ENCODE peak calls at places on chromosomes 4 and X, in eight cellular contexts. Y is glutamatergic neuron, O is endothelial cell, J is MM.1S, Z is neural crest cell, C is A549, B is neural progenitor cell, T is MCF 10A. V is an unnamed sample.

GRCh38 chrX:38172596-38172995 is 48.1 kb downstream of the SRPX start:
- DNase-seq in O (no peak), C (no peak), Y (peak), Z (no peak), T (peak), J (no peak), B (no peak), V (no peak)

GRCh38 chr4:177267911-177268310 is 41.8 kb upstream of the NEIL3 start:
- DNase-seq in Y (no peak), C (no peak), J (no peak), O (no peak), Z (no peak), B (no peak), T (no peak), V (no peak)

GRCh38 chr4:140092094-140092820 is 61.7 kb downstream of the MAML3 start:
- DNase-seq in J (no peak), Y (peak), B (peak), C (no peak), Z (no peak), O (peak), T (peak), V (no peak)

GRCh38 chr4:182562350-182562749 is 319.1 kb downstream of the TENM3 start:
- DNase-seq in J (no peak), C (no peak), B (no peak), T (no peak), O (no peak), Y (no peak), Z (no peak), V (no peak)

GRCh38 chr4:22874334-22874912 is 181.7 kb downstream of the GBA3 start:
- DNase-seq in Y (no peak), C (no peak), B (no peak), O (no peak), Z (no peak), J (no peak), T (no peak), V (no peak)

GRCh38 chrX:130829526-130830515 is 73.2 kb downstream of the ENOX2 start:
- DNase-seq in T (peak), B (no peak), Z (no peak), O (no peak), J (no peak), C (no peak), Y (no peak), V (no peak)

GRCh38 chr4:74133786-74134499 is 24.0 kb upstream of the MTHFD2L start:
- DNase-seq in O (peak), J (peak), Y (peak), C (peak), Z (peak), B (peak), T (peak), V (peak)

GRCh38 chrX:141468940-141469339 is 115.6 kb downstream of the SPANXA1 start:
- DNase-seq in Z (no peak), J (no peak), C (no peak), Y (no peak), T (peak), O (no peak), B (no peak), V (no peak)

GRCh38 chrX:154010330-154011087 is 9.2 kb downstream of the IRAK1 start:
- DNase-seq in B (no peak), Y (no peak), J (no peak), C (no peak), O (no peak), T (peak), Z (no peak), V (no peak)

GRCh38 chr4:82275431-82276423 is 98.1 kb downstream of the HNRNPD start:
- DNase-seq in O (no peak), C (peak), J (no peak), T (no peak), Y (no peak), B (no peak), Z (no peak), V (no peak)
- TF ChIP-seq CTCF in O (no peak), C (no peak), J (peak), T (no peak), Y (no peak), B (no peak), Z (no peak), V (peak)

GRCh38 chr4:94131212-94131611 is 76.5 kb upstream of the SMARCAD1 start:
- DNase-seq in J (no peak), O (no peak), Z (no peak), Y (no peak), C (no peak), T (no peak), B (no peak), V (no peak)

GRCh38 chr4:94126669-94127068 is 81.0 kb upstream of the SMARCAD1 start:
- DNase-seq in J (peak), T (peak), Y (no peak), Z (no peak), C (no peak), O (no peak), B (peak), V (no peak)

GRCh38 chr4:94127707-94128328 is 79.8 kb upstream of the SMARCAD1 start:
- DNase-seq in T (peak), Y (no peak), B (peak), J (peak), C (peak), Z (no peak), O (no peak), V (peak)
- TF ChIP-seq CTCF in T (peak), Y (peak), B (peak), J (peak), C (peak), Z (peak), O (peak), V (peak)

GRCh38 chr4:157221895-157222763 is 1.6 kb downstream of the GRIA2 start:
- DNase-seq in Y (peak), T (no peak), O (peak), B (peak), J (no peak), Z (peak), C (no peak), V (no peak)
- TF ChIP-seq CTCF in Y (no peak), T (no peak), O (no peak), B (peak), J (no peak), Z (peak), C (no peak), V (no peak)

GRCh38 chr4:187016101-187016500 is 292.4 kb upstream of the FAT1 start:
- DNase-seq in C (no peak), O (no peak), T (no peak), Y (no peak), B (no peak), Z (no peak), J (no peak), V (no peak)

GRCh38 chr4:187021436-187022205 is 298.0 kb upstream of the FAT1 start:
- DNase-seq in C (no peak), T (no peak), J (no peak), O (no peak), B (no peak), Z (no peak), Y (no peak), V (no peak)

GRCh38 chr4:187020681-187021080 is 297.0 kb upstream of the FAT1 start:
- DNase-seq in Z (no peak), T (no peak), B (no peak), J (no peak), Y (no peak), C (no peak), O (no peak), V (no peak)

GRCh38 chr4:187017156-187017555 is 293.5 kb upstream of the FAT1 start:
- DNase-seq in O (no peak), B (peak), Y (no peak), T (peak), Z (no peak), J (no peak), C (no peak), V (no peak)

GRCh38 chr4:187019896-187020295 is 296.2 kb upstream of the FAT1 start:
- DNase-seq in J (no peak), Z (no peak), Y (no peak), O (no peak), C (no peak), T (no peak), B (peak), V (no peak)
- TF ChIP-seq CTCF in J (no peak), Z (no peak), Y (no peak), O (no peak), C (no peak), T (no peak), B (no peak), V (no peak)

DNA sequence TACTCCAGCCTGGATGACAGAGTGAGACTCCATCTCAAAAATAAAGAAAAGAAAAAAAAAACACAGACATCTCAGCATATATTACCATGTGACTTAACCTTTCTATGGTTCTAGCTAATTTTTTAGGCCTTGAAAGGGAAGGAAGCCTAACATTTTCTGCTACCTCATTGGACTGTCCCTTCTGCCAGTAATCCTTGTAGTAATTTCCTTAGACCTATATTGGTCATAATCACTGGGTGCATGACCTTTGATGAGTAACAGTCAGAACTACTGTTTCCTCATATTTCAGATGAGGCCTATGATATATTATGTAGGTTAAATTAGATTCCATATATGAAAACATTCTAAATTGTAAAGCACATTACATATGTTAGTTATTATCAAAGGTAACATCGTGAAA is 9.6 kb downstream of the XIAP start:
- DNase-seq in B (no peak), O (no peak), Z (no peak), T (peak), J (no peak), Y (no peak), C (no peak), V (no peak)
- TF ChIP-seq CTCF in B (no peak), O (no peak), Z (no peak), T (no peak), J (no peak), Y (no peak), C (no peak), V (no peak)

GRCh38 chr4:157804986-157805385 is 367.8 kb downstream of the GASK1B start:
- DNase-seq in B (peak), C (no peak), Y (no peak), J (no peak), O (no peak), T (peak), Z (no peak), V (no peak)
- TF ChIP-seq CTCF in B (peak), C (no peak), Y (peak), J (no peak), O (no peak), T (no peak), Z (peak), V (no peak)

GRCh38 chr4:175252642-175253041 is 334.5 kb downstream of the ADAM29 start:
- DNase-seq in J (no peak), Y (no peak), T (no peak), O (no peak), B (no peak), Z (no peak), C (no peak), V (no peak)

DNA sequence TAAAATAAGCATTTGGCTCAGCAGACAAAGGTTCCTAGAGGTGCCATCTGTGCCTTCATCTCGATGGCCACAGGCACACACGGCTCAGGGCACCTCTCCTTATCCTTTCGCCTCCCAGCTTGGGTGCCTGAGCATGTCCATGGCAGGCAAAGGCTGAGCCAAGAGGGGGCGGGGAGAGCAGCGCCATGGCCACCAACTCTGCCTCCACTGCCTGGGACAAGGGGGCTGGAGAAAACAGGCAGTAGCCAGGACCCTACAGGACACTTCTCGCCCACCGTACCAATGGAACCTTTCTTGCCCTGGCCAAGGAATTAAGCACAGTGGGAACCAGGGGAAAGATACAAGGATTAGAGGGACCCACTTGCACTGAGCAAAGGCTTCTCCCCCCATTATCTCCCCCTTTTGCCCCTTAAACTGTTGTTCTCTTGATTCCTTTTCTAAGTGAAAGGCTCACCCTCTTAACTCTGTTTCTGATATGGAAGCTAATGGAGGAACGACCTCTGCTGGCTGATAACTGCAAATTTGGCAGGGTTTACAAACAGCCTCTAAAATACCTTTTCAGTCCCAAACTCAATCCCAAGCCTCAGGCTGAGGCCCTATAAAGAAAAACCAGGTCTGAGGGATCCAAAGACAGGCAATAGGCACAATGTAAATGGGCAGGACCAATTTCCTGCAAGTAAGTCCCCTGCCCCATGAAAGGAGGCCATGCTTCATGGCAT is 335.2 kb downstream of the ADAM29 start:
- DNase-seq in O (no peak), C (no peak), Y (no peak), B (peak), J (peak), T (peak), Z (no peak), V (peak)
- TF ChIP-seq CTCF in O (no peak), C (no peak), Y (no peak), B (peak), J (peak), T (peak), Z (peak), V (no peak)

GRCh38 chr4:186840771-186841301 is 117.2 kb upstream of the FAT1 start:
- DNase-seq in J (no peak), O (no peak), C (no peak), Z (no peak), T (no peak), B (no peak), Y (no peak), V (no peak)
- TF ChIP-seq CTCF in J (no peak), O (no peak), C (no peak), Z (no peak), T (no peak), B (no peak), Y (no peak), V (no peak)